ENCODE peak calls at places on chromosomes 16 and 17, in four cellular contexts. Q, F, B and L are unnamed samples.

GRCh38 chr17:73342057-73342522 is 30.3 kb upstream of the CDC42EP4 start:
- DNase-seq in Q (no peak), F (no peak), B (peak; percentile 69), L (no peak)

GRCh38 chr16:31427441-31428276 is 501 bp downstream of the COX6A2 start:
- DNase-seq in Q (peak; percentile 89), F (no peak), B (peak; percentile 93), L (no peak)

GRCh38 chr17:879546-879945 is 97.4 kb downstream of the MRM3 start:
- DNase-seq in Q (peak; percentile 61), F (peak; percentile 45), B (no peak), L (peak; percentile 89)

GRCh38 chr17:13353590-13353989 is 248.1 kb downstream of the HS3ST3A1 start:
- DNase-seq in Q (no peak), F (no peak), B (peak; percentile 68), L (no peak)

GRCh38 chr16:52729731-52730130 is 182.8 kb upstream of the TOX3 start:
- DNase-seq in Q (no peak), F (no peak), B (no peak), L (no peak)

GRCh38 chr16:69535123-69536050 is 30.4 kb upstream of the NFAT5 start:
- DNase-seq in Q (no peak), F (no peak), B (no peak), L (no peak)

GRCh38 chr17:76667356-76667755 is 23.8 kb upstream of the ST6GALNAC1 start:
- DNase-seq in Q (no peak), F (no peak), B (no peak), L (no peak)

GRCh38 chr17:55641559-55642160 is 81.0 kb downstream of the TMEM100 start:
- DNase-seq in Q (peak; percentile 21), F (peak; percentile 58), B (peak; percentile 49), L (peak; percentile 57)

GRCh38 chr17:49901460-49902331 is 53.8 kb upstream of the TAC4 start:
- DNase-seq in Q (peak; percentile 51), F (peak; percentile 65), B (peak; percentile 79), L (peak; percentile 13)

GRCh38 chr16:15879255-15879804 is 9.1 kb downstream of the CEP20 start:
- DNase-seq in Q (peak; percentile 47), F (peak; percentile 46), B (no peak), L (no peak)

GRCh38 chr17:42178817-42179216 is 2.1 kb downstream of the KCNH4 start:
- DNase-seq in Q (no peak), F (no peak), B (no peak), L (no peak)

GRCh38 chr16:82033006-82033405 is 2.0 kb upstream of the HSD17B2 start:
- DNase-seq in Q (no peak), F (no peak), B (no peak), L (no peak)

GRCh38 chr16:14232106-14232890 is 161.2 kb downstream of the MRTFB start:
- DNase-seq in Q (no peak), F (no peak), B (no peak), L (no peak)

GRCh38 chr16:77745972-77746371 is 23.7 kb downstream of the NUDT7 start:
- DNase-seq in Q (no peak), F (no peak), B (no peak), L (no peak)

GRCh38 chr17:76834889-76835288 is 33.3 kb upstream of the MGAT5B start:
- DNase-seq in Q (no peak), F (no peak), B (peak; percentile 56), L (no peak)

GRCh38 chr17:58317421-58318064 is 11.1 kb downstream of the TSPOAP1 start:
- DNase-seq in Q (no peak), F (peak; percentile 75), B (peak; percentile 81), L (peak; percentile 72)

GRCh38 chr16:2776500-2777139 is 460 bp downstream of the ELOB start:
- DNase-seq in Q (peak; percentile 71), F (no peak), B (no peak), L (no peak)

GRCh38 chr16:53945996-53946395 is 242.0 kb downstream of the FTO start:
- DNase-seq in Q (peak; percentile 43), F (peak; percentile 57), B (peak; percentile 22), L (peak; percentile 8)

GRCh38 chr17:56867948-56868376 is 34.0 kb downstream of the DGKE start:
- DNase-seq in Q (no peak), F (no peak), B (no peak), L (no peak)

GRCh38 chr17:71803656-71804284 is 317.1 kb upstream of the SOX9 start:
- DNase-seq in Q (no peak), F (no peak), B (no peak), L (no peak)

GRCh38 chr17:79905832-79906231 is 66.6 kb upstream of the CBX4 start:
- DNase-seq in Q (peak; percentile 63), F (peak; percentile 95), B (peak; percentile 41), L (peak; percentile 80)

GRCh38 chr17:80720624-80721577 is 176.3 kb downstream of the RPTOR start:
- DNase-seq in Q (no peak), F (no peak), B (no peak), L (no peak)

GRCh38 chr17:65100316-65101140 is 36.6 kb upstream of the RGS9 start:
- DNase-seq in Q (peak; percentile 90), F (peak; percentile 66), B (peak; percentile 96), L (peak; percentile 70)

GRCh38 chr16:84832488-84833141 is 12.8 kb downstream of the CRISPLD2 start:
- DNase-seq in Q (no peak), F (no peak), B (no peak), L (no peak)

GRCh38 chr16:50266337-50267091 is at the start of gene ADCY7:
- DNase-seq in Q (peak; percentile 72), F (no peak), B (peak; percentile 85), L (peak; percentile 26)

GRCh38 chr16:28149016-28149888 is 62.5 kb downstream of the XPO6 start:
- DNase-seq in Q (no peak), F (no peak), B (no peak), L (no peak)
- TF ChIP-seq ELF1 in Q (no peak), F (no peak), B (no peak), L (no peak)

GRCh38 chr16:57807968-57808528 is 5.8 kb upstream of the KIFC3 start:
- DNase-seq in Q (peak; percentile 76), F (peak; percentile 92), B (peak; percentile 84), L (peak; percentile 59)

GRCh38 chr16:57808589-57808988 is 6.3 kb upstream of the KIFC3 start:
- DNase-seq in Q (no peak), F (no peak), B (no peak), L (no peak)

GRCh38 chr16:57809276-57809793 is 7.0 kb upstream of the KIFC3 start:
- DNase-seq in Q (no peak), F (no peak), B (no peak), L (no peak)

GRCh38 chr16:57810197-57811024 is 8.1 kb upstream of the KIFC3 start:
- DNase-seq in Q (peak; percentile 90), F (peak; percentile 92), B (no peak), L (peak; percentile 82)

GRCh38 chr16:57809843-57810196 is 7.5 kb upstream of the KIFC3 start:
- DNase-seq in Q (no peak), F (no peak), B (no peak), L (no peak)
- H2AFZ ChIP-seq in Q (peak overlapping the region; percentile 84), F (no peak overlapping the region), B (no peak overlapping the region), L (no peak overlapping the region)

DNA sequence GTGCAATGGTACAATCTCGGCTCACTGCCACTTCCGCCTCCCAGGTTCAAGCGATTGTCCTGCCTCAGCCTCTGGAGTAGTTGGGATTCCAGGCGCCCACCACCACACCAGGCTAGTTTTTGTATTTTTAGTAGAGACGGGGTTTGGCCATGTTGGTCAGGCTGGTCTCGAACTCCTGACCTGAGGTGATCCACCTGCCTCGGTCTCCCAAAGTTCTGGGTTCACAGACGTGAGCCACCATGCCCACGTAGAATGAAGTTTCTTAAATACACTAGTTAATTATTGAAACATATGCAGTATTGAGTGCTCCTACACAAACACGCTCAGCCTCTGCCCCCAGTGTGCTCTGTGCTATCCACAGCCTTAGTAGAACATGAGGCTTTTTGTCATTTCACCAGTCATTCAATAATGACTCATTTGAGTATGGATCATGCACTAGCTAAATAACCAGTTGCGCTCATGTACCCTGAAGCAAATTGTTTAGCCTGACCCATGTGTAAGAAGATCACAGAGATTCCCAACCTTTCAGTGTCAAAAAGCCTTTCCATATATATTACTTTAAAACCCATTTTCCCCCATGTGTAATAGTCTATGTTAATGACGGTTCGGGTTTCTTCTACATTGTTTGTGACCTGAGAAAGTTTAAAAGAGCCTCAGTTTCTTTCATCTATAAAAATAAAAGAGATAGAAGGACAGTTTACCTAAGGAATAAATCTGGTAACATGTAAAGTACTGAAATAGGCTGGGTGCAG is 49.7 kb downstream of the TUBD1 start:
- DNase-seq in Q (no peak), F (peak; percentile 96), B (no peak), L (peak; percentile 96)
- TF ChIP-seq ELF1 in Q (no peak), F (peak; percentile 57), B (peak; percentile 30), L (no peak)

GRCh38 chr17:64022631-64023063 is 2.2 kb upstream of the ICAM2 start:
- DNase-seq in Q (peak; percentile 49), F (no peak), B (no peak), L (no peak)

GRCh38 chr17:64020068-64020766 is at the start of gene ICAM2:
- DNase-seq in Q (no peak), F (no peak), B (no peak), L (no peak)

GRCh38 chr17:64017381-64017980 is 3.0 kb downstream of the ICAM2 start:
- DNase-seq in Q (peak; percentile 17), F (no peak), B (no peak), L (no peak)

GRCh38 chr17:64016974-64017373 is 3.5 kb downstream of the ICAM2 start:
- DNase-seq in Q (no peak), F (no peak), B (no peak), L (no peak)

GRCh38 chr17:64019486-64020067 is 856 bp downstream of the ICAM2 start:
- DNase-seq in Q (no peak), F (no peak), B (no peak), L (no peak)
- H2AFZ ChIP-seq in Q (peak overlapping the region; percentile 69), F (peak overlapping the region; percentile 99), B (no peak overlapping the region), L (no peak overlapping the region)

GRCh38 chr17:27551701-27552466 is 79.1 kb upstream of the LGALS9 start:
- DNase-seq in Q (peak; percentile 52), F (peak; percentile 88), B (no peak), L (peak; percentile 75)

GRCh38 chr17:27550974-27551505 is 79.9 kb upstream of the LGALS9 start:
- DNase-seq in Q (no peak), F (no peak), B (no peak), L (no peak)

GRCh38 chr17:27554152-27554551 is 76.8 kb upstream of the LGALS9 start:
- DNase-seq in Q (no peak), F (peak; percentile 48), B (no peak), L (no peak)

GRCh38 chr17:27552467-27552779 is 78.6 kb upstream of the LGALS9 start:
- DNase-seq in Q (peak; percentile 39), F (peak; percentile 45), B (no peak), L (peak; percentile 56)

DNA sequence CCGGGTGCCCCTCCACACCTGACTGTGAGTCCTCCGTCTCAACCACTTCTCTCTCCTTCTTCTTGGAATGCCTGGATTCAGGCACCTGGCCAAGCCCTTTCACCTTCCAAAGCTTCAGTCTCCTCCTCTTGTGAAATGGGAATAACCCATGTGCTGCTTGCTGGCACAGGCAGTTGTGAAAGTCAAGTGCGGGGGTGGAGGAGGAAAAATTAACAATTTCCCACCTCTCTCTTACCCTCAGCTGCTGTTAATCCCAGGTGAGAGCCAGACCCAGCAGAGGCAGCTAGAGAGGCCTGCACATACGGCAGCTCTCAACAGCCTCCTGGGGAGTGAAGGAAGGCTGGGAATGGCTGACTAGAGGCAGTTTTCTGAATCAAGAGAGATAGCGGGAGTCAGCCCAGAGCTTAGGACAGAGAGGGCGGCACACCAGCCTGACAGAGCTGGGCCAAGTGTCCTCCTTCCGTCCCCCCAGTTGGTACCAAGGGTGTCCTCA is 77.9 kb upstream of the LGALS9 start:
- DNase-seq in Q (no peak), F (no peak), B (no peak), L (no peak)
- TF ChIP-seq ELF1 in Q (no peak), F (no peak), B (no peak), L (no peak)